ENCODE peak calls at places on chromosomes 2 and 18, in four cellular contexts. One of them, this sample, is unnamed.
A peak's percentile ranks its signal among the peaks of the same experiment; 100 is the strongest.

GRCh38 chr2:600542-601386 is 76.4 kb downstream of the TMEM18 start:
- DNase-seq in NCI-H226: no peak
- DNase-seq in T-helper 1 cell: no peak
- DNase-seq in left cardiac atrium: no peak
- DNase-seq in this sample: no peak

GRCh38 chr2:238425979-238426567 is 654 bp upstream of the ASB1 start:
- DNase-seq in NCI-H226: peak; percentile 17
- DNase-seq in T-helper 1 cell: no peak
- DNase-seq in left cardiac atrium: no peak
- DNase-seq in this sample: no peak

GRCh38 chr18:61578846-61579245 is 245.6 kb downstream of the CDH20 start:
- DNase-seq in NCI-H226: no peak
- DNase-seq in T-helper 1 cell: no peak
- DNase-seq in left cardiac atrium: no peak
- DNase-seq in this sample: no peak

GRCh38 chr2:217899231-217900009 is 103.4 kb downstream of the TNS1 start:
- DNase-seq in NCI-H226: peak; percentile 58
- DNase-seq in T-helper 1 cell: no peak
- DNase-seq in left cardiac atrium: peak; percentile 78
- DNase-seq in this sample: peak; percentile 59

GRCh38 chr18:53991202-53991601 is 233.3 kb downstream of the MBD2 start:
- DNase-seq in NCI-H226: peak; percentile 86
- DNase-seq in T-helper 1 cell: no peak
- DNase-seq in left cardiac atrium: no peak
- DNase-seq in this sample: no peak

GRCh38 chr2:203451011-203451410 is 84.1 kb downstream of the RAPH1 start:
- DNase-seq in NCI-H226: no peak
- DNase-seq in T-helper 1 cell: no peak
- DNase-seq in left cardiac atrium: no peak
- DNase-seq in this sample: no peak

GRCh38 chr2:203783496-203784203 is 77.2 kb downstream of the CD28 start:
- DNase-seq in NCI-H226: no peak
- DNase-seq in T-helper 1 cell: no peak
- DNase-seq in left cardiac atrium: no peak
- DNase-seq in this sample: no peak

GRCh38 chr2:178796079-178796677 is 11.0 kb downstream of the TTN start:
- DNase-seq in NCI-H226: no peak
- DNase-seq in T-helper 1 cell: no peak
- DNase-seq in left cardiac atrium: no peak
- DNase-seq in this sample: no peak

GRCh38 chr2:45127891-45128290 is 118.6 kb upstream of the SIX2 start:
- DNase-seq in NCI-H226: no peak
- DNase-seq in T-helper 1 cell: no peak
- DNase-seq in left cardiac atrium: no peak
- DNase-seq in this sample: no peak

GRCh38 chr18:45121146-45121545 is 440.5 kb downstream of the SETBP1 start:
- DNase-seq in NCI-H226: no peak
- DNase-seq in T-helper 1 cell: no peak
- DNase-seq in left cardiac atrium: no peak
- DNase-seq in this sample: no peak

GRCh38 chr2:151670346-151670745 is 63.9 kb downstream of the NEB start:
- DNase-seq in NCI-H226: no peak
- DNase-seq in T-helper 1 cell: no peak
- DNase-seq in left cardiac atrium: no peak
- DNase-seq in this sample: no peak

GRCh38 chr18:49814147-49814499 is 790 bp upstream of the ACAA2 start:
- DNase-seq in NCI-H226: peak; percentile 5
- DNase-seq in T-helper 1 cell: no peak
- DNase-seq in left cardiac atrium: peak; percentile 70
- DNase-seq in this sample: peak; percentile 50

GRCh38 chr2:1632510-1632909 is 111.8 kb downstream of the PXDN start:
- DNase-seq in NCI-H226: no peak
- DNase-seq in T-helper 1 cell: no peak
- DNase-seq in left cardiac atrium: no peak
- DNase-seq in this sample: no peak

GRCh38 chr2:212359425-212360067 is 179.1 kb downstream of the ERBB4 start:
- DNase-seq in NCI-H226: no peak
- DNase-seq in T-helper 1 cell: no peak
- DNase-seq in left cardiac atrium: no peak
- DNase-seq in this sample: peak; percentile 69

GRCh38 chr2:142857247-142858154 is 20.0 kb upstream of the KYNU start:
- DNase-seq in NCI-H226: no peak
- DNase-seq in T-helper 1 cell: no peak
- DNase-seq in left cardiac atrium: no peak
- DNase-seq in this sample: no peak

GRCh38 chr2:101330253-101330921 is 21.9 kb upstream of the RNF149 start:
- DNase-seq in NCI-H226: no peak
- DNase-seq in T-helper 1 cell: peak; percentile 6
- DNase-seq in left cardiac atrium: peak; percentile 67
- DNase-seq in this sample: no peak